ENCODE peak calls at places on chromosomes 11 and 22, in eight cellular contexts. I, R, Z, V, M, O, J and L are unnamed samples. For H3K9me3, the result is how much of the 10 kb centered on the place peaks cover.

GRCh38 chr22:44697423-44698179 is 4.4 kb upstream of the PRR5 start:
- DNase-seq in I (peak), R (peak), Z (peak), V (peak), M (peak), O (peak), J (no peak), L (peak)

GRCh38 chr11:9613830-9614762 is 40.6 kb downstream of the WEE1 start:
- DNase-seq in I (peak), R (peak), Z (peak), V (peak), M (peak), O (peak), J (peak), L (peak)

GRCh38 chr22:42396621-42397331 is 35.4 kb downstream of the NFAM1 start:
- DNase-seq in I (no peak), R (no peak), Z (no peak), V (no peak), M (no peak), O (peak), J (no peak), L (no peak)

GRCh38 chr11:20731676-20732075 is 62.3 kb downstream of the NELL1 start:
- DNase-seq in I (no peak), R (no peak), Z (no peak), V (no peak), M (no peak), O (no peak), J (no peak), L (no peak)

GRCh38 chr11:87604350-87604749 is 566.6 kb downstream of the TMEM135 start:
- DNase-seq in I (no peak), R (no peak), Z (no peak), V (no peak), M (no peak), O (no peak), J (no peak), L (no peak)

GRCh38 chr11:108574675-108575074 is 18.9 kb downstream of the EXPH5 start:
- DNase-seq in I (no peak), R (no peak), Z (no peak), V (no peak), M (no peak), O (no peak), J (no peak), L (no peak)

GRCh38 chr11:1436468-1437030 is 46.8 kb downstream of the BRSK2 start:
- DNase-seq in I (no peak), R (no peak), Z (no peak), V (no peak), M (peak), O (no peak), J (no peak), L (no peak)

GRCh38 chr11:5808500-5809121 is at the start of gene OR52N2:
- DNase-seq in I (peak), R (peak), Z (peak), V (peak), M (peak), O (peak), J (peak), L (peak)

GRCh38 chr22:39110631-39111561 is 13.9 kb downstream of the APOBEC3H start:
- DNase-seq in I (no peak), R (peak), Z (no peak), V (no peak), M (no peak), O (no peak), J (no peak), L (no peak)

GRCh38 chr22:37068859-37069258 is 17.3 kb downstream of the KCTD17 start:
- DNase-seq in I (no peak), R (no peak), Z (no peak), V (peak), M (peak), O (no peak), J (no peak), L (no peak)

GRCh38 chr11:66493124-66493523 is 12.9 kb downstream of the DPP3 start:
- DNase-seq in I (no peak), R (no peak), Z (no peak), V (no peak), M (no peak), O (no peak), J (no peak), L (no peak)

GRCh38 chr11:74055938-74056337 is 47.1 kb upstream of the UCP3 start:
- DNase-seq in I (peak), R (peak), Z (no peak), V (no peak), M (no peak), O (peak), J (no peak), L (no peak)

GRCh38 chr11:76077575-76078150 is 128.6 kb downstream of the WNT11 start:
- DNase-seq in I (peak), R (no peak), Z (no peak), V (no peak), M (no peak), O (no peak), J (no peak), L (peak)

GRCh38 chr11:6353367-6353987 is 33.2 kb upstream of the CAVIN3 start:
- DNase-seq in I (peak), R (peak), Z (peak), V (peak), M (peak), O (peak), J (peak), L (peak)

GRCh38 chr22:20013382-20013871 is 3.2 kb downstream of the ARVCF start:
- DNase-seq in I (peak), R (peak), Z (peak), V (peak), M (peak), O (no peak), J (no peak), L (peak)

GRCh38 chr22:48897959-48898358 is 929.7 kb downstream of the BRD1 start:
- DNase-seq in I (no peak), R (no peak), Z (no peak), V (no peak), M (no peak), O (no peak), J (no peak), L (no peak)

GRCh38 chr22:26718905-26719304 is 61.5 kb downstream of the MIAT start:
- DNase-seq in I (peak), R (no peak), Z (peak), V (no peak), M (no peak), O (no peak), J (no peak), L (peak)

GRCh38 chr11:112400615-112401014 is 140.0 kb upstream of the PLET1 start:
- DNase-seq in I (no peak), R (no peak), Z (no peak), V (no peak), M (no peak), O (no peak), J (no peak), L (no peak)

GRCh38 chr11:73597956-73598718 is at the start of gene FAM168A:
- DNase-seq in I (peak), R (peak), Z (peak), V (peak), M (peak), O (peak), J (peak), L (peak)

GRCh38 chr11:124950606-124951330 is 3.2 kb upstream of the CCDC15 start:
- DNase-seq in I (no peak), R (no peak), Z (no peak), V (no peak), M (no peak), O (no peak), J (no peak), L (no peak)

GRCh38 chr22:40979198-40979597 is 28.0 kb downstream of the RBX1 start:
- DNase-seq in I (no peak), R (no peak), Z (no peak), V (no peak), M (no peak), O (no peak), J (no peak), L (no peak)

GRCh38 chr11:125463590-125464265 is 32.3 kb downstream of the FEZ1 start:
- DNase-seq in I (peak), R (no peak), Z (no peak), V (no peak), M (no peak), O (no peak), J (no peak), L (no peak)

GRCh38 chr11:95147364-95147905 is 57.8 kb downstream of the ENDOD1 start:
- DNase-seq in I (peak), R (peak), Z (peak), V (peak), M (no peak), O (peak), J (no peak), L (peak)

GRCh38 chr11:96459751-96460150 is 69.9 kb downstream of the JRKL start:
- DNase-seq in I (no peak), R (no peak), Z (no peak), V (no peak), M (no peak), O (no peak), J (no peak), L (no peak)

GRCh38 chr22:35439365-35439717 is 39.4 kb downstream of the MCM5 start:
- DNase-seq in I (no peak), R (no peak), Z (no peak), V (no peak), M (no peak), O (no peak), J (no peak), L (no peak)

GRCh38 chr11:44859528-44859925 is 91.2 kb downstream of the TP53I11 start:
- DNase-seq in I (no peak), R (no peak), Z (no peak), V (no peak), M (no peak), O (no peak), J (no peak), L (no peak)

GRCh38 chr11:64356498-64357411 is 2.2 kb upstream of the RPS6KA4 start:
- DNase-seq in I (no peak), R (peak), Z (peak), V (peak), M (peak), O (peak), J (no peak), L (peak)

GRCh38 chr22:31286360-31287255 is 5.7 kb downstream of the PIK3IP1 start:
- DNase-seq in I (no peak), R (no peak), Z (no peak), V (no peak), M (no peak), O (no peak), J (no peak), L (no peak)

GRCh38 chr22:22424956-22425355 is 83.6 kb downstream of the ZNF280B start:
- DNase-seq in I (no peak), R (no peak), Z (no peak), V (no peak), M (no peak), O (no peak), J (no peak), L (no peak)

GRCh38 chr11:59171508-59172322 is at the start of gene DTX4:
- DNase-seq in I (peak), R (peak), Z (peak), V (peak), M (peak), O (peak), J (peak), L (peak)
- TF ChIP-seq POLR2A in I (peak), R (no peak), Z (peak), V (no peak), M (peak), O (no peak), J (peak), L (no peak)

DNA sequence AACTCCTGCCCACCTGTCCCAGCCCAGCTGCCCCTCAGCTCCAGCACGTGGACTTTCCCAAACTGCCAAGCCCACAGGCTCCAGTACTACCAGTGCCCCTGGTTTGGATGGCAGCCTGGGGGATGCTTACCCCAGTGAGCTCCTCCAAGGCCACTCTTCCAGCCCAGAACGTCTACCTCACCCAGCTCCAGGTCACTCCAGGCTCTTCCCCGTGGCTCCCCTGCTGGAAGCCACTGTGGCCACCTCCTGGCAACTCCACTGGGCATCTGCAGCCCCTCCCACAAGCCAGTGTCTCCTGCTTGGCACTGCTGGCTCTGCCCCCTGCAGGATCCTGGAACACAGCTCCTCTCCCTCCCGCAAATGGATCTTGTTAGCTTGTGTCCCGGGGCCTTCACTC is 29.3 kb downstream of the LMO1 start:
- DNase-seq in I (no peak), R (no peak), Z (peak), V (no peak), M (no peak), O (peak), J (no peak), L (no peak)
- H3K9me3 ChIP-seq in I (under half), R (under half), Z (under half), V (under half), M (under half), O (under half), J (under half), L (under half)

GRCh38 chr22:28855355-28856094 is 27.8 kb upstream of the ZNRF3 start:
- DNase-seq in I (peak), R (peak), Z (peak), V (peak), M (peak), O (peak), J (peak), L (peak)
- H3K4me2 ChIP-seq in I (no peak), R (peak), Z (peak), V (no peak), M (no peak), O (peak), J (no peak), L (no peak)

GRCh38 chr11:31512117-31512516 is 2.5 kb downstream of the ELP4 start:
- DNase-seq in I (no peak), R (no peak), Z (no peak), V (no peak), M (no peak), O (no peak), J (no peak), L (no peak)

GRCh38 chr11:31509017-31509411 is 408 bp downstream of the IMMP1L start:
- DNase-seq in I (no peak), R (peak), Z (no peak), V (no peak), M (no peak), O (no peak), J (no peak), L (no peak)

GRCh38 chr11:31509412-31510345 is at the start of the genes ELP4 and IMMP1L:
- DNase-seq in I (peak), R (peak), Z (peak), V (peak), M (peak), O (peak), J (peak), L (peak)
- TF ChIP-seq POLR2A in I (peak), R (peak), Z (peak), V (peak), M (peak), O (peak), J (peak), L (peak)

DNA sequence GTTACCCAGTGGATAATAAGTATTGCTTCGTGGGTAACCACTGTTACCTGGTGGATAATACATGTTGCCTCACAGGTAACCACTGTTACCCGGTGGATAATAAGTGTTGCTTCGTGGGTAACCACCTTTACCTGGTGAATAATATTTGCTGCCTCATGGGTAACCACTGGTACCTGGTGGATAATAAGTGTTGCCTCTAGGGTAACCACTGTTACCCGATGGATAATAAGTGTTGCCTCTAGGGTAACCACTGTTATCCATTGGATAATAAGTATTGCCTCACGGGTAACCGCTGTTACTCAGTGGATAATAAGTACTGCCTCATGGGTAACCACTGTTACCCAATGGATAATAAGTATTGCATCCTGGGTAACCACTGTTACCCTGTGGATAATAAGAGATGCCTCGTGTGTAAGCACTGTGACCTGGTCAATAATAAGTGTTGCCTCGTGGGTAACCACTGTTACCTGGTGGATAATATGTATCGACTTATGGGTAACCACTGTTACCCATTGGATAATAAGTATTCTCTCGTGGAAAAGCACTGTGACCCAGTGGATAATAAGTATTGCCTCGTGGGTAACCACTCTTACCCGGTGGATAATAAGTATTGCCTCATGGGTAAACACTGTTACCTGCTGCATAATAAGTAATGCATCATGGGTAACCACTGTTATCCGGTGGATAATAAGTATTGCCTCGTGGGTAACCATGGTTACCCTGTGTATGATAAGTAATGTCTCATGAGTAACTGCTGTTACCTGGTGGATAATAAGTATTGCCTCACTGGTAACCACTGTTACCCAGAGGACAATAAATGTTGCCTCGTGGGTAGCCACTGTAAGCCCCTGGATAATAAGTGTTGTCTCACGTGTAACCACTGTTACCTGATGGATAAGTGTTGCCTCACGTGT is 20.1 kb upstream of the NXPE4 start:
- DNase-seq in I (no peak), R (no peak), Z (no peak), V (no peak), M (no peak), O (no peak), J (no peak), L (no peak)
- H3K9me3 ChIP-seq in I (under half), R (half or more), Z (under half), V (under half), M (half or more), O (under half), J (under half), L (under half)

DNA sequence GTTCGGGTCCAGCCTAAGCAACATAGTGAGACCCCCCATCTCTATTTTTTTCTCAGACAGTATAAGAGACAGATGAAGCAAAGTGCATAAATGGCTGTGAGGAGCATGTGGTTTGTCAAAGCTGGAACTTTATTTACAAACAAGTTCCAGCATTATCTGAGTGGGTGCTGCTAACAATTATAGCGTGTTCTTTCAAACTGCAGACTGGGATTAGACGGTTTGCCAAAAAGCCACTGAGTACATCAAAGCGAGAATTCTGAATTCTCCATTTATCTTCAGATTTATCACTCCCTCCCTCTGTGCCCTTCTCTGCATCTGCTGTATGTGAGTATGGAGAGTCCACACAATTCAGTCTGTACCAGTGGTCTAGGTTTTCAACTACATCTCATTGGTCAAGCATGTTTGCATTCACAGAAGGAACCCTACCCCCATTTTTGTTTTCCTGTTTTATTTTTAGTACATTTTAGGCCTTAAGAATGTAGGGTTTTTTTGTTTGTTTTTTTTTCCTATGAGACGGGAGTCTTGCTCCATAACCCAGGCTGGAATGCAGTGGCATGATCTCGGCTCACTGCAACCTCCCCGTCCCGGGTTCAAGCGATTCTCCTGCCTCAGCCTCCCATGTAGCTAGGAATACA is 18.1 kb upstream of the INCENP start:
- DNase-seq in I (peak), R (no peak), Z (no peak), V (no peak), M (no peak), O (no peak), J (no peak), L (no peak)
- H3K4me2 ChIP-seq in I (peak), R (peak), Z (no peak), V (peak), M (no peak), O (no peak), J (no peak), L (no peak)

GRCh38 chr11:17405232-17406005 is 17.0 kb upstream of the KCNJ11 start:
- DNase-seq in I (peak), R (peak), Z (peak), V (no peak), M (peak), O (peak), J (no peak), L (no peak)
- TF ChIP-seq POLR2A in I (no peak), R (no peak), Z (no peak), V (no peak), M (no peak), O (no peak), J (no peak), L (no peak)

GRCh38 chr11:2644844-2645778 is 54.7 kb downstream of the KCNQ1OT1 start:
- DNase-seq in I (no peak), R (no peak), Z (no peak), V (no peak), M (no peak), O (no peak), J (no peak), L (no peak)
- H3K9me3 ChIP-seq in I (under half), R (half or more), Z (half or more), V (under half), M (half or more), O (under half), J (under half), L (under half)

DNA sequence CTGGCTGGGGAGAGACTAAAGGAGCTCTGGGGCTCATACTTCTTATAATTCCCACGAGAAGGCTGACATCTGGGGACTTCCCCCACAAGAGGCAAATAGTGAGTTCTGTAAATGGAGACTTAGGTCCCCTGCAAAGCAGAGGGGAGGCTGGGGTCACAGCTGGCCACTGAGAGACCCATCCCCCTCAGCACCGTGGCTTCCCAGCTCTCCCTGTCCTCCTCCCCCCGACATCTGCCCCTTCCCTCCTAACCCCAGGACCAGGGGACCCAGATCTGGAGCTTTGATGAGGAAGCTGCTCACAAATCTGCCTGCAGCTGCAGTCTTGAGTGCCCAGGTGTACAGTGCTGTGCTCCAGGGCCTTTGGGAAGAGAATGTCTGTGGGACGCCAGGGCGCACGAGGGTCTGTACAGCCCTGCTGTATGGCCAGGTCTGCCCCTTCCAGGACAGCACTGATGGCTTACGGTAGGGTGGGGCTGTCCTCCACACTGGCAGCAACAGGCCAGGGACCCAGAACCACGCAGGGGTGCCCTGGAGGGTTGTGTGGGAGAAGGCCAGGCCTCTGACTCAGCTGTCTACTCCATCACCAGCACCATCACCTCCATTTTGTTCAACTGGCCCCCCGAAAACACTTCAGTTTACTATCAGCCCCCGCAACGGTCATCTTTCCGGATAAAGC is 1.1 kb downstream of the RGL4 start:
- DNase-seq in I (no peak), R (no peak), Z (no peak), V (no peak), M (no peak), O (no peak), J (no peak), L (no peak)
- H3K4me2 ChIP-seq in I (no peak), R (no peak), Z (no peak), V (no peak), M (no peak), O (no peak), J (no peak), L (no peak)

GRCh38 chr11:69010964-69011623 is 2.0 kb downstream of the MRGPRF start:
- DNase-seq in I (peak), R (no peak), Z (peak), V (peak), M (peak), O (peak), J (no peak), L (no peak)
- TF ChIP-seq POLR2A in I (no peak), R (no peak), Z (no peak), V (no peak), M (no peak), O (peak), J (no peak), L (no peak)